ENCODE peak calls at places on chromosomes 11 and 22, in four cellular contexts. One of them, this sample, is unnamed.

GRCh38 chr11:71388637-71389235 is 59.5 kb downstream of the DHCR7 start:
- DNase-seq in IMR-90: no peak
- DNase-seq in HCT116: no peak
- DNase-seq in SJSA1: no peak
- DNase-seq in this sample: no peak

GRCh38 chr11:99739464-99740089 is 718.8 kb downstream of the CNTN5 start:
- DNase-seq in IMR-90: peak
- DNase-seq in HCT116: no peak
- DNase-seq in SJSA1: no peak
- DNase-seq in this sample: peak

GRCh38 chr22:38674888-38675287 is 6.9 kb upstream of the TOMM22 start:
- DNase-seq in HCT116: no peak
- DNase-seq in SJSA1: no peak
- DNase-seq in IMR-90: no peak
- DNase-seq in this sample: no peak

GRCh38 chr11:15493921-15494630 is 379.4 kb downstream of the INSC start:
- DNase-seq in SJSA1: no peak
- DNase-seq in IMR-90: no peak
- DNase-seq in HCT116: no peak
- DNase-seq in this sample: no peak

GRCh38 chr11:72569966-72570892 is 104.0 kb downstream of the PDE2A start:
- DNase-seq in IMR-90: peak
- DNase-seq in SJSA1: no peak
- DNase-seq in HCT116: no peak
- DNase-seq in this sample: no peak

GRCh38 chr11:103729653-103730052 is 306.8 kb upstream of the DDI1 start:
- DNase-seq in HCT116: no peak
- DNase-seq in SJSA1: no peak
- DNase-seq in IMR-90: peak
- DNase-seq in this sample: no peak

GRCh38 chr11:34978236-34979191 is 62.1 kb downstream of the PDHX start:
- DNase-seq in SJSA1: no peak
- DNase-seq in IMR-90: no peak
- DNase-seq in HCT116: no peak
- DNase-seq in this sample: no peak

GRCh38 chr22:45187891-45188290 is 24.2 kb downstream of the NUP50 start:
- DNase-seq in IMR-90: no peak
- DNase-seq in SJSA1: no peak
- DNase-seq in HCT116: no peak
- DNase-seq in this sample: no peak

GRCh38 chr11:68903288-68903630 is 373 bp downstream of the MRPL21 start:
- DNase-seq in IMR-90: no peak
- DNase-seq in HCT116: no peak
- DNase-seq in SJSA1: no peak
- DNase-seq in this sample: no peak

GRCh38 chr22:46935506-46936377 is 173.3 kb downstream of the TBC1D22A start:
- DNase-seq in IMR-90: no peak
- DNase-seq in SJSA1: peak
- DNase-seq in HCT116: no peak
- DNase-seq in this sample: no peak

GRCh38 chr11:45662665-45663485 is 2.5 kb downstream of the CHST1 start:
- DNase-seq in HCT116: no peak
- DNase-seq in IMR-90: peak
- DNase-seq in SJSA1: no peak
- DNase-seq in this sample: no peak

GRCh38 chr11:93846411-93846810 is 4.0 kb downstream of the VSTM5 start:
- DNase-seq in IMR-90: peak
- DNase-seq in HCT116: no peak
- DNase-seq in SJSA1: no peak
- DNase-seq in this sample: no peak

GRCh38 chr22:17726561-17727243 is 47.6 kb downstream of the BID start:
- DNase-seq in HCT116: no peak
- DNase-seq in IMR-90: peak
- DNase-seq in SJSA1: peak
- DNase-seq in this sample: no peak

GRCh38 chr11:29937526-29937925 is 79.3 kb downstream of the KCNA4 start:
- DNase-seq in HCT116: no peak
- DNase-seq in IMR-90: no peak
- DNase-seq in SJSA1: no peak
- DNase-seq in this sample: no peak

GRCh38 chr11:108768370-108768769 is 103.5 kb downstream of the DDX10 start:
- DNase-seq in HCT116: no peak
- DNase-seq in IMR-90: peak
- DNase-seq in SJSA1: no peak
- DNase-seq in this sample: no peak

GRCh38 chr11:11977206-11977938 is 31.1 kb downstream of the DKK3 start:
- DNase-seq in SJSA1: peak
- DNase-seq in HCT116: peak
- DNase-seq in IMR-90: peak
- DNase-seq in this sample: no peak

GRCh38 chr11:17683378-17684161 is 35.8 kb upstream of the MYOD1 start:
- DNase-seq in IMR-90: peak
- DNase-seq in HCT116: peak
- DNase-seq in SJSA1: peak
- DNase-seq in this sample: no peak

GRCh38 chr22:17984114-17984513 is 40.2 kb downstream of the MICAL3 start:
- DNase-seq in SJSA1: no peak
- DNase-seq in IMR-90: no peak
- DNase-seq in HCT116: no peak
- DNase-seq in this sample: no peak

GRCh38 chr11:2378527-2379210 is 1.6 kb downstream of the CD81 start:
- DNase-seq in HCT116: no peak
- DNase-seq in IMR-90: peak
- DNase-seq in SJSA1: no peak
- DNase-seq in this sample: no peak

GRCh38 chr11:86068138-86068861 is 584 bp downstream of the PICALM start:
- DNase-seq in IMR-90: no peak
- DNase-seq in SJSA1: no peak
- DNase-seq in HCT116: no peak
- DNase-seq in this sample: no peak

DNA sequence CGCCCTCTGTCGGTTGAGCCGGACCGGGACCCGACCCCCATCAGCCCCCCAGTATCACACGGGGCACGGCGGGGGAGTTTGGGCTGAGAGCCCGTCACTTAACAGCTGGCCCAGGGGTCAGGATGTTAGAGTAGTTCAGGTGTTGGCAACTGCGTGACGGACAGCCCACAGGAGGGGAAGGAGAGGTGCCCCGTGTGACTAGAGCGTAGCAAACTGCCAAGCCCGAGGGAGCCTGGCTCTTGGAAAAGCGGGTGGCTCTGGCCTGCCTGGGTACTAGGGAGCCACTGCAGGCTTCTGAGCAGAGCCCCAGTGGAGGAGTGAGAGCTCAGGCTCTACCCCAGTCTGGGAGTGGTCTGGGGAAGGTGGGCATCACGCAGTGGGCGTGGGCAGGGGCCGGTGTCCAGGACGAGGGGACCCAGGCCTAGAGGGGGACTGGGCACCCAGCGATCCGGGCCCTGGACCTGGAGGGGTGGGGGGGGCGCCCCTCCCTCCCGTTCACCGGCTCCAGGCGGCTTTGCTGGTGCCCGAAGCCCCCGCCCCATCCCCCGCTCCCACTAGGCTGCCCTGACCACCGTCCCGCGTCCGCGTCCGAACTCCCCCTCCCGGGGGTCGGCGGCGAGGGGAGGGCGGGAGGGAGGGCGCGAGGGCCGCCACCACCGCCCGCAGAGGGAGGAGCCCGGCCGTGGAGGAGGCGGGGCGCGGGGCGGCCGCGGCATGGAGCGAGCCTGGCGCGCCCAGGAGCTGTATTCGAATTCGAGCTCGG is 24.4 kb downstream of the SHANK3 start:
- DNase-seq in IMR-90: no peak
- DNase-seq in SJSA1: no peak
- DNase-seq in HCT116: no peak
- DNase-seq in this sample: no peak
- H3K27ac ChIP-seq in IMR-90: no peak
- H3K27ac ChIP-seq in SJSA1: no peak
- H3K27ac ChIP-seq in HCT116: no peak
- H3K27ac ChIP-seq in this sample: no peak

DNA sequence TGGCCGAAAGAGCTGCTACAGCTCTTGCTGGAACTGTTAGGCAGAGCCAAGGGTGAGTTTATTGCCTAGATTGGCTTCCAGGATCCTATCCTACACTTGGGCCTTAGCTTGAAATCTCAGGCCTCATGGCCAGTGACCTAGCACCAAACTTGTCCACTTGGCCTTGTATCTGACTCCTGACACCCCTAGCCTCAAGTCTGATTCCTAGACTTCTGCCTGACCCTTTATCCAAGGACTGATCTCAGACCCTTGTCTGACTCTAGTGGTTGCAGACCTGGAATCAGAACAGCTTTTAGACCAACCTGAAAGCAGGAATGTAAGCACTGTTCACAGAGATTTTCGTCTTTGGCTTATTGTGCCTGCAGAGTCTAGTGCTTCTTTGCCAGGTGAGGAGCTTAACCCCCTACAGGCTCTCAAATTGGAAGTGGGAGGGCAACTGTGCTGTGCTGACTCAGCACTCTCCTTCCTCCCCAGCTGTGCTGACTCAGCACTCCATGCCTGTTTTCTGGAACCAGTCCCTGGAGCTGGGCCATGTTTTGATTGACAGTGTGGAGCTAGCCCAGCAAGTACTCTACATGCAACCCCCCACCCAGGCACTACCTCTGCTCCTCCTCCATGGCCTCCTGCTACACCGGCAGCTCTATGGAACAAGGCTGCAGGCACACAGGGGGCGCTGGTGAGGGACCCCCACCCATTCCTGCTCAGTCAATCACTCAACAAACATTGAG is 35.1 kb downstream of the RRP8 start:
- DNase-seq in SJSA1: no peak
- DNase-seq in HCT116: no peak
- DNase-seq in IMR-90: peak
- DNase-seq in this sample: no peak
- H3K27ac ChIP-seq in SJSA1: no peak
- H3K27ac ChIP-seq in HCT116: no peak
- H3K27ac ChIP-seq in IMR-90: no peak
- H3K27ac ChIP-seq in this sample: no peak

DNA sequence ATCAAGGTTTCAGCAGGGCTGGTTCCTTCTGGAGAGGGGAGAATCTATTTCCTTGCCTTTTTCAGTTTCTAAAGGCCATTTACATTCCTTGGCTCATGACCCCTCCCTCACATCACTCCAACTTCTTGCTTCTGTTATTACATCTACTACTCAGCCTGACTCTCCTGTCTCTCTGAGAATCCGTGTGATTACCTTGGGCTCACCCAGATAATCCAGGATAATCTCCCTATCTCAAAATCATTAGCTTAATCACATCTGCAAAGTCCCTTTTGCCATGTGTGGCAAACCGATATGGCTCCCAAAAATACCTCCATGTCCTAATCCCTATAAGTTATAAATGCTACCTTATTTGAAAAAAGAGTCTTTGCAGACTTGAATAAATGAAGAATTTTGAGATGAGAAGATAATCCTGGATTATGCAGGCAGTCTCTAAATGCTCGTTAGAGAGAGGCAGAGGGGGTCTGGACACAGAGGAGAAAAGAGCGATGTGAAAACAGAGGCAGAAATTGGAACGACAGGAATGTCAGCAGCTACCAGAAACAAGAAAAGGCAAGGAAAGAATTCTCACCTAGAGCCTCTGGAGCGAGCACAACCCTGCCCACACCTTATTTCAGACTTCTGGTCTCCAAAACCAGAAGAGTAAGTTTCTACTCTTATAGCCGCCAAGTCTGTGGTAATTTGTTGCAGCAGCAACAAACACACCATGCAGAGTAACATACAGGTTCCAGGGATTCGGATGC is 23.6 kb upstream of the ARHGAP32 start:
- DNase-seq in HCT116: no peak
- DNase-seq in SJSA1: no peak
- DNase-seq in IMR-90: no peak
- DNase-seq in this sample: peak
- H3K27ac ChIP-seq in HCT116: no peak
- H3K27ac ChIP-seq in SJSA1: no peak
- H3K27ac ChIP-seq in IMR-90: no peak
- H3K27ac ChIP-seq in this sample: no peak

GRCh38 chr11:65132238-65132987 is 1.9 kb downstream of the SYVN1 start:
- DNase-seq in IMR-90: no peak
- DNase-seq in HCT116: no peak
- DNase-seq in SJSA1: peak
- DNase-seq in this sample: no peak
- H3K27ac ChIP-seq in IMR-90: no peak
- H3K27ac ChIP-seq in HCT116: peak
- H3K27ac ChIP-seq in SJSA1: no peak
- H3K27ac ChIP-seq in this sample: no peak

GRCh38 chr11:77322926-77323590 is 21.6 kb upstream of the GDPD4 start:
- DNase-seq in SJSA1: no peak
- DNase-seq in HCT116: no peak
- DNase-seq in IMR-90: peak
- DNase-seq in this sample: no peak
- H3K27ac ChIP-seq in SJSA1: no peak
- H3K27ac ChIP-seq in HCT116: no peak
- H3K27ac ChIP-seq in IMR-90: no peak
- H3K27ac ChIP-seq in this sample: no peak

DNA sequence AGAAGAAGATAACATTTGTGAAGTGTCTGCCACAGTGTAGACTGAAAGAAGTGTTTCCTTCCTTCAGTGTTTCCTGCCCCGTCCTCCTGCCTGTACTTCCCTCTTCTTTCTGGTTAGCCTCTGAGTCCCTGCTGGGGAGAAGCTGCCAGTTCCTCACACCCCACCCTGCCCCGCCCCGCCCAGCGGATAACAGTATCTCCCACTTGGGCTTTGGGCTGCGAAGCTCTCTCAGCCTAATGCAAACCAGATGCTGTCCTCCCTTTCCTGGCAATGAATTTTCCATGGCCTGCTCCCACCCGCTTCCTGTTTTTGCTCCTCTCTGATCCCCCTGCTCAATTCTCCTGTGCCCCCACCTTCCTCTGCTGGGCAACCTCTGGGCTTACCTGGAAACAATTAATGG is 5.2 kb upstream of the RAB3IL1 start:
- DNase-seq in HCT116: no peak
- DNase-seq in IMR-90: peak
- DNase-seq in SJSA1: peak
- DNase-seq in this sample: no peak
- H3K27ac ChIP-seq in HCT116: no peak
- H3K27ac ChIP-seq in IMR-90: peak
- H3K27ac ChIP-seq in SJSA1: no peak
- H3K27ac ChIP-seq in this sample: no peak